ENCODE peak calls at places on chromosome 22, in five cellular contexts. One of them, this sample, is unnamed.

GRCh38 chr22:43387815-43388214 is 24.0 kb upstream of the MPPED1 start:
- DNase-seq in fibroblast of lung: no peak
- DNase-seq in neuronal stem cell: no peak
- DNase-seq in right cardiac atrium: no peak
- DNase-seq in lower lobe of right lung: no peak
- DNase-seq in this sample: no peak

GRCh38 chr22:41021039-41021654 is 70.0 kb downstream of the RBX1 start:
- DNase-seq in fibroblast of lung: no peak
- DNase-seq in neuronal stem cell: no peak
- DNase-seq in right cardiac atrium: no peak
- DNase-seq in lower lobe of right lung: peak; percentile 55
- DNase-seq in this sample: no peak

GRCh38 chr22:21639359-21639758 is 2.7 kb upstream of the SDF2L1 start:
- DNase-seq in fibroblast of lung: no peak
- DNase-seq in neuronal stem cell: no peak
- DNase-seq in right cardiac atrium: no peak
- DNase-seq in lower lobe of right lung: no peak
- DNase-seq in this sample: no peak

GRCh38 chr22:17969732-17970131 is 54.6 kb downstream of the MICAL3 start:
- DNase-seq in fibroblast of lung: peak; percentile 97
- DNase-seq in neuronal stem cell: no peak
- DNase-seq in right cardiac atrium: no peak
- DNase-seq in lower lobe of right lung: no peak
- DNase-seq in this sample: peak; percentile 37

GRCh38 chr22:45344339-45344738 is 34.6 kb downstream of the FAM118A start:
- DNase-seq in fibroblast of lung: no peak
- DNase-seq in neuronal stem cell: peak; percentile 5
- DNase-seq in right cardiac atrium: no peak
- DNase-seq in lower lobe of right lung: no peak
- DNase-seq in this sample: no peak

GRCh38 chr22:19911540-19912235 is 29.9 kb upstream of the COMT start:
- DNase-seq in fibroblast of lung: no peak
- DNase-seq in neuronal stem cell: no peak
- DNase-seq in right cardiac atrium: no peak
- DNase-seq in lower lobe of right lung: no peak
- DNase-seq in this sample: no peak

GRCh38 chr22:20904008-20904979 is 12.9 kb upstream of the CRKL start:
- DNase-seq in fibroblast of lung: peak; percentile 96
- DNase-seq in neuronal stem cell: no peak
- DNase-seq in right cardiac atrium: no peak
- DNase-seq in lower lobe of right lung: no peak
- DNase-seq in this sample: peak; percentile 93

GRCh38 chr22:48236261-48236660 is 1473.8 kb downstream of the TBC1D22A start:
- DNase-seq in fibroblast of lung: no peak
- DNase-seq in neuronal stem cell: no peak
- DNase-seq in right cardiac atrium: no peak
- DNase-seq in lower lobe of right lung: no peak
- DNase-seq in this sample: no peak

GRCh38 chr22:45831394-45831793 is 145.6 kb downstream of the WNT7B start:
- DNase-seq in fibroblast of lung: peak; percentile 55
- DNase-seq in neuronal stem cell: no peak
- DNase-seq in right cardiac atrium: no peak
- DNase-seq in lower lobe of right lung: no peak
- DNase-seq in this sample: no peak

GRCh38 chr22:46980392-46980791 is 217.9 kb downstream of the TBC1D22A start:
- DNase-seq in fibroblast of lung: no peak
- DNase-seq in neuronal stem cell: no peak
- DNase-seq in right cardiac atrium: no peak
- DNase-seq in lower lobe of right lung: no peak
- DNase-seq in this sample: no peak

GRCh38 chr22:49882519-49883293 is 29.1 kb downstream of the ZBED4 start:
- DNase-seq in fibroblast of lung: peak; percentile 82
- DNase-seq in neuronal stem cell: no peak
- DNase-seq in right cardiac atrium: no peak
- DNase-seq in lower lobe of right lung: no peak
- DNase-seq in this sample: no peak

GRCh38 chr22:49878206-49878605 is 24.6 kb downstream of the ZBED4 start:
- DNase-seq in fibroblast of lung: no peak
- DNase-seq in neuronal stem cell: no peak
- DNase-seq in right cardiac atrium: no peak
- DNase-seq in lower lobe of right lung: no peak
- DNase-seq in this sample: no peak

GRCh38 chr22:49881856-49882255 is 28.2 kb downstream of the ZBED4 start:
- DNase-seq in fibroblast of lung: no peak
- DNase-seq in neuronal stem cell: no peak
- DNase-seq in right cardiac atrium: no peak
- DNase-seq in lower lobe of right lung: no peak
- DNase-seq in this sample: no peak

GRCh38 chr22:49879871-49880270 is 26.2 kb downstream of the ZBED4 start:
- DNase-seq in fibroblast of lung: no peak
- DNase-seq in neuronal stem cell: no peak
- DNase-seq in right cardiac atrium: no peak
- DNase-seq in lower lobe of right lung: no peak
- DNase-seq in this sample: no peak

GRCh38 chr22:49880281-49880680 is 26.6 kb downstream of the ZBED4 start:
- DNase-seq in fibroblast of lung: peak; percentile 23
- DNase-seq in neuronal stem cell: no peak
- DNase-seq in right cardiac atrium: no peak
- DNase-seq in lower lobe of right lung: no peak
- DNase-seq in this sample: no peak
- H3K27ac ChIP-seq in fibroblast of lung: no peak overlapping the region
- H3K27ac ChIP-seq in neuronal stem cell: no peak overlapping the region
- H3K27ac ChIP-seq in right cardiac atrium: no peak overlapping the region
- H3K27ac ChIP-seq in lower lobe of right lung: no peak overlapping the region
- H3K27ac ChIP-seq in this sample: no peak overlapping the region

GRCh38 chr22:26692215-26692614 is 34.8 kb downstream of the MIAT start:
- DNase-seq in fibroblast of lung: no peak
- DNase-seq in neuronal stem cell: no peak
- DNase-seq in right cardiac atrium: no peak
- DNase-seq in lower lobe of right lung: no peak
- DNase-seq in this sample: no peak

GRCh38 chr22:26690654-26691376 is 33.4 kb downstream of the MIAT start:
- DNase-seq in fibroblast of lung: no peak
- DNase-seq in neuronal stem cell: no peak
- DNase-seq in right cardiac atrium: no peak
- DNase-seq in lower lobe of right lung: no peak
- DNase-seq in this sample: no peak

GRCh38 chr22:26689553-26690301 is 32.3 kb downstream of the MIAT start:
- DNase-seq in fibroblast of lung: no peak
- DNase-seq in neuronal stem cell: peak; percentile 48
- DNase-seq in right cardiac atrium: no peak
- DNase-seq in lower lobe of right lung: no peak
- DNase-seq in this sample: no peak

GRCh38 chr22:26687439-26687838 is 30.1 kb downstream of the MIAT start:
- DNase-seq in fibroblast of lung: no peak
- DNase-seq in neuronal stem cell: no peak
- DNase-seq in right cardiac atrium: no peak
- DNase-seq in lower lobe of right lung: no peak
- DNase-seq in this sample: no peak

GRCh38 chr22:26691377-26691716 is 34.0 kb downstream of the MIAT start:
- DNase-seq in fibroblast of lung: no peak
- DNase-seq in neuronal stem cell: no peak
- DNase-seq in right cardiac atrium: no peak
- DNase-seq in lower lobe of right lung: no peak
- DNase-seq in this sample: no peak
- H3K27ac ChIP-seq in fibroblast of lung: no peak overlapping the region
- H3K27ac ChIP-seq in neuronal stem cell: no peak overlapping the region
- H3K27ac ChIP-seq in right cardiac atrium: no peak overlapping the region
- H3K27ac ChIP-seq in lower lobe of right lung: no peak overlapping the region
- H3K27ac ChIP-seq in this sample: no peak overlapping the region

GRCh38 chr22:31094741-31095140 is 12.6 kb downstream of the SELENOM start:
- DNase-seq in fibroblast of lung: no peak
- DNase-seq in neuronal stem cell: no peak
- DNase-seq in right cardiac atrium: peak; percentile 29
- DNase-seq in lower lobe of right lung: no peak
- DNase-seq in this sample: no peak
- H3K27ac ChIP-seq in fibroblast of lung: no peak overlapping the region
- H3K27ac ChIP-seq in neuronal stem cell: no peak overlapping the region
- H3K27ac ChIP-seq in right cardiac atrium: no peak overlapping the region
- H3K27ac ChIP-seq in lower lobe of right lung: no peak overlapping the region
- H3K27ac ChIP-seq in this sample: no peak overlapping the region

GRCh38 chr22:39148727-39149535 is 3.5 kb downstream of the CBX7 start:
- DNase-seq in fibroblast of lung: no peak
- DNase-seq in neuronal stem cell: no peak
- DNase-seq in right cardiac atrium: peak; percentile 89
- DNase-seq in lower lobe of right lung: no peak
- DNase-seq in this sample: no peak
- H3K27ac ChIP-seq in fibroblast of lung: no peak overlapping the region
- H3K27ac ChIP-seq in neuronal stem cell: no peak overlapping the region
- H3K27ac ChIP-seq in right cardiac atrium: peak overlapping the region; percentile 60
- H3K27ac ChIP-seq in lower lobe of right lung: peak overlapping the region; percentile 74
- H3K27ac ChIP-seq in this sample: no peak overlapping the region

DNA sequence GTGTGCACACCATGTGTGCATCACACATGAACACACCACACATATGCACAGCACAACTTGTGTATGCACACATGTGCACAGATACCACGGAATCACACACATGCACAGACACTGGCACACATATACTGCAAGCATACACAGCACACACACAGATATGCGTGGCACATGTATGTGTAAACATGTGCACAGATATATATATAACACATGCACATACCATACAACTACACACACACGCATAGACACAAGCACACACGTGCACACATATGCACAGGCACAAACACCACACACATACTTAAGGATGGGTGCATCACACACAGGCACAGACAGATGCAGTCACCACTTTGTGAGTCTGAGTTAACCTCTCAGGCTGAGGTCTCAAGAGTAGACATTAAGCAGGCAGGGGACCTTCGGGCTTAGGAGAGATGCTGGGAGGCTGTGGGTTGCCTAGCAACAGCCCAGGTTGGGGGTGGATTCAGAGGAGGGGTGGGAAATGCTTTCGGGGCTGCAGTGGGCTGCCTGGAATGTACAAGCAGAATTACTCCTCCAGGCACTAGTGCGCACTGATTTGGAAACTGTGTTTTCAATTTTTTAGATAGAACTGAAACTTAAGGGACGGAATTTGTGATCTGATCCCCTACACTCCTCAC is 83.0 kb downstream of the MYO18B start:
- DNase-seq in fibroblast of lung: no peak
- DNase-seq in neuronal stem cell: peak; percentile 64
- DNase-seq in right cardiac atrium: no peak
- DNase-seq in lower lobe of right lung: no peak
- DNase-seq in this sample: no peak
- H3K27ac ChIP-seq in fibroblast of lung: no peak overlapping the region
- H3K27ac ChIP-seq in neuronal stem cell: no peak overlapping the region
- H3K27ac ChIP-seq in right cardiac atrium: no peak overlapping the region
- H3K27ac ChIP-seq in lower lobe of right lung: no peak overlapping the region
- H3K27ac ChIP-seq in this sample: no peak overlapping the region